ENCODE peak calls at places on chromosome 18, in seven cellular contexts. One of them, this sample, is unnamed.

GRCh38 chr18:78563110-78563509 is 416.5 kb upstream of the SALL3 start:
- DNase-seq in SK-N-SH: no peak
- DNase-seq in K562: no peak
- DNase-seq in GM12878: no peak
- DNase-seq in HepG2: no peak
- DNase-seq in HCT116: no peak
- DNase-seq in H1: no peak
- DNase-seq in this sample: no peak

GRCh38 chr18:2547477-2548087 is 23.7 kb downstream of the METTL4 start:
- DNase-seq in HCT116: peak
- DNase-seq in H1: no peak
- DNase-seq in K562: peak
- DNase-seq in SK-N-SH: peak
- DNase-seq in HepG2: peak
- DNase-seq in GM12878: peak
- DNase-seq in this sample: peak

GRCh38 chr18:2903006-2903405 is 56.2 kb downstream of the EMILIN2 start:
- DNase-seq in HCT116: no peak
- DNase-seq in H1: no peak
- DNase-seq in K562: peak
- DNase-seq in HepG2: no peak
- DNase-seq in SK-N-SH: peak
- DNase-seq in GM12878: no peak
- DNase-seq in this sample: no peak

GRCh38 chr18:7741640-7742039 is 174.5 kb downstream of the PTPRM start:
- DNase-seq in SK-N-SH: no peak
- DNase-seq in HCT116: no peak
- DNase-seq in H1: no peak
- DNase-seq in GM12878: no peak
- DNase-seq in K562: no peak
- DNase-seq in HepG2: no peak
- DNase-seq in this sample: no peak

GRCh38 chr18:36099311-36099710 is 29.8 kb downstream of the SLC39A6 start:
- DNase-seq in SK-N-SH: peak
- DNase-seq in HCT116: no peak
- DNase-seq in K562: no peak
- DNase-seq in GM12878: no peak
- DNase-seq in H1: no peak
- DNase-seq in HepG2: no peak
- DNase-seq in this sample: no peak

GRCh38 chr18:11994708-11995444 is 13.6 kb downstream of the IMPA2 start:
- DNase-seq in SK-N-SH: no peak
- DNase-seq in GM12878: no peak
- DNase-seq in K562: no peak
- DNase-seq in HCT116: no peak
- DNase-seq in HepG2: peak
- DNase-seq in H1: no peak
- DNase-seq in this sample: no peak

GRCh38 chr18:36127866-36128845 is 984 bp downstream of the SLC39A6 start:
- DNase-seq in GM12878: no peak
- DNase-seq in HCT116: no peak
- DNase-seq in H1: no peak
- DNase-seq in HepG2: peak
- DNase-seq in K562: peak
- DNase-seq in SK-N-SH: peak
- DNase-seq in this sample: peak

GRCh38 chr18:31261792-31262582 is 56.0 kb upstream of the DSG1 start:
- DNase-seq in H1: no peak
- DNase-seq in SK-N-SH: no peak
- DNase-seq in K562: no peak
- DNase-seq in HCT116: no peak
- DNase-seq in HepG2: peak
- DNase-seq in GM12878: no peak
- DNase-seq in this sample: no peak

GRCh38 chr18:6120820-6121279 is 225.5 kb upstream of the TMEM200C start:
- DNase-seq in HCT116: no peak
- DNase-seq in H1: no peak
- DNase-seq in HepG2: no peak
- DNase-seq in GM12878: no peak
- DNase-seq in SK-N-SH: no peak
- DNase-seq in K562: no peak
- DNase-seq in this sample: no peak

GRCh38 chr18:75208055-75208835 is 694 bp downstream of the PTGR3 start:
- DNase-seq in HepG2: peak
- DNase-seq in GM12878: no peak
- DNase-seq in K562: peak
- DNase-seq in HCT116: no peak
- DNase-seq in SK-N-SH: peak
- DNase-seq in H1: no peak
- DNase-seq in this sample: peak

GRCh38 chr18:22048221-22048620 is 121.2 kb upstream of the GATA6 start:
- DNase-seq in GM12878: no peak
- DNase-seq in HCT116: no peak
- DNase-seq in K562: no peak
- DNase-seq in HepG2: no peak
- DNase-seq in H1: no peak
- DNase-seq in SK-N-SH: no peak
- DNase-seq in this sample: no peak

GRCh38 chr18:58532298-58532697 is 96.6 kb downstream of the ALPK2 start:
- DNase-seq in H1: no peak
- DNase-seq in SK-N-SH: no peak
- DNase-seq in GM12878: no peak
- DNase-seq in HCT116: no peak
- DNase-seq in HepG2: no peak
- DNase-seq in K562: no peak
- DNase-seq in this sample: no peak

GRCh38 chr18:28767201-28767600 is 590.3 kb upstream of the CDH2 start:
- DNase-seq in K562: no peak
- DNase-seq in HepG2: no peak
- DNase-seq in HCT116: no peak
- DNase-seq in GM12878: no peak
- DNase-seq in SK-N-SH: no peak
- DNase-seq in H1: no peak
- DNase-seq in this sample: no peak

DNA sequence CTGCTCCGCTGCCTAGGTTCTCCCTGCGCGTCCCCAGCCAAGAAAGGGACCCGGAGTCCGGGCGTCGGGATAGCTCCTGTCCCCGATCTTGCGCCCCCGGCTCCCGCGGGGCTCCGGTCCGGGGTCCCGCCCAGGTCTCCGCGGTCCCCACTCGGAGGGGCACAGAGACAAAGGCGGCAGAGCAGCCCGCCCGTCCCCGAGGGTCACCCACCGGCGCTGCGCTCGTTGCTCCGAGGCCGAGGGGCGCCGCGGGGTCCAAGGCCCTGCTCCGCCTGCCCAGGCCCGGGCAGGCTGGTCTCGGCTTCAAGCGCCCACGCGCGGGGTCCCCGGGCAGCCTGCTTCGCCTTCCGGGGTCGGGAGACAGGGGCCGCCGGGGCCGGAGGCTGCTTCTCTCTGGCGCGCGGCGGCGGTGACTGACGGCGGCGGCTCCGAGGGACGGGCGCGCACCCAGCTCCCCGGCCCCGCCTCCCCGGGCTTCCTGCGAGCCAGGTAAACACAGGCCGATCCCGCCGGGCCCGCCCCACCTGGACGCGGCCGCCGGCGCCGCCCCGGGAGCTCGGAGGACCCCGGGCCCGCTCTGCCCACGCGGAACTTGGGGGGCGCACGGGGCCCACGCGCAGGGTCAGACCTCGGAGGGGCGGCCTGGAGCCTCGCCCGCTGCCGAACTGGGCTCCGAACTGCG is at the start of gene MBP:
- DNase-seq in SK-N-SH: peak
- DNase-seq in HepG2: no peak
- DNase-seq in HCT116: no peak
- DNase-seq in H1: no peak
- DNase-seq in K562: no peak
- DNase-seq in GM12878: no peak
- DNase-seq in this sample: peak
- TF ChIP-seq JUND in SK-N-SH: no peak
- TF ChIP-seq JUND in HepG2: no peak
- TF ChIP-seq JUND in HCT116: no peak
- TF ChIP-seq JUND in H1: no peak
- TF ChIP-seq JUND in K562: no peak
- TF ChIP-seq JUND in GM12878: no peak
- TF ChIP-seq JUND in this sample: no peak

DNA sequence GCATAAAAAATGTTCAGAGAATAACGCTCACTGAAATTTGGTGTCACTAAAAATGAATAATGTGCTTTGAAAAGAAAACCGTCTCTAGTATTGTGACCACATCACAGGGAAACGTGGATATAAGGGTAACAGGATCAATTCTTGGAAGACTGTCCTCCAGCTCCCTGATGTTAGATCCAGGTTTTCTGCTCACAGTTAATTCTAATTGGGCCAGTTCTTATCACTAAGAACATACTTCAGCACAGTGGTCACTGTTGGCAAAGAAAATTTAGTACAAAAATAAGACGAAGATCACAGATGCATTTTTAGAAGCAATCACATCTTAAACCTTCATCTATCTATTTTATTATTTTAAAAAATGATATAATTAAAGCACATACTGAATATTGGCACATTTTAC is 57.0 kb upstream of the CD226 start:
- DNase-seq in K562: no peak
- DNase-seq in HCT116: no peak
- DNase-seq in GM12878: no peak
- DNase-seq in SK-N-SH: no peak
- DNase-seq in H1: no peak
- DNase-seq in HepG2: no peak
- DNase-seq in this sample: no peak
- TF ChIP-seq JUND in K562: no peak
- TF ChIP-seq JUND in HCT116: no peak
- TF ChIP-seq JUND in GM12878: no peak
- TF ChIP-seq JUND in SK-N-SH: no peak
- TF ChIP-seq JUND in H1: no peak
- TF ChIP-seq JUND in HepG2: no peak
- TF ChIP-seq JUND in this sample: no peak

DNA sequence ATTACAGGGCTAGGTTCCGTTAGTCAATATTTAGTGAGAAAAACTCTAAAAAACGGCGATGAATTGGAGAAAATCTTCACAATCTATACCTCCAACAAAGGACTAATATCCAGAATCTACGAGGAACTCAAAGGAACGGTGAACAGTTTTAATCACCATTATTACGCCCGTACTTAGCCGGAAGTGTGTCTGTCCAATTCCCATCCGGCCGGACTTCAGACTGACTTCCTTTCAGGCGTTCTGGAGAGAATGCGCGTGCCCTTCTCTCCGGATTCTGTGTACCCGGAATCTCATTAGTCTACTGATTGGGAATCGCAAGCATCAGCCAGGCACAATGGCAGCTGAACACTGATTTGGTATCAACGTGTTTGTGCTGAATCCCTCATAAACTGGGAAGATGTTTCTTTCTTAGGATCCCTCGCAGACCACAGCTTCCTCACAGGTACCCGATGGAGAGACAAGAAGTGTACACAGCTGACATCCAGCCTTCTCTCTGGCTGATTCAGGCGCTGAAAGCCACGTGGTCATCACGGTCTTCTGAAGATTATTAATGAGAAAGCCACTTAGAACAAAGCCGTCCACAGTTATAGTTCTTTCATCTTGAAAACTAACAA is 239.9 kb downstream of the ZNF516 start:
- DNase-seq in HepG2: no peak
- DNase-seq in H1: no peak
- DNase-seq in HCT116: peak
- DNase-seq in GM12878: no peak
- DNase-seq in K562: peak
- DNase-seq in SK-N-SH: no peak
- DNase-seq in this sample: peak
- TF ChIP-seq JUND in HepG2: no peak
- TF ChIP-seq JUND in H1: no peak
- TF ChIP-seq JUND in HCT116: no peak
- TF ChIP-seq JUND in GM12878: no peak
- TF ChIP-seq JUND in K562: no peak
- TF ChIP-seq JUND in SK-N-SH: no peak
- TF ChIP-seq JUND in this sample: no peak

DNA sequence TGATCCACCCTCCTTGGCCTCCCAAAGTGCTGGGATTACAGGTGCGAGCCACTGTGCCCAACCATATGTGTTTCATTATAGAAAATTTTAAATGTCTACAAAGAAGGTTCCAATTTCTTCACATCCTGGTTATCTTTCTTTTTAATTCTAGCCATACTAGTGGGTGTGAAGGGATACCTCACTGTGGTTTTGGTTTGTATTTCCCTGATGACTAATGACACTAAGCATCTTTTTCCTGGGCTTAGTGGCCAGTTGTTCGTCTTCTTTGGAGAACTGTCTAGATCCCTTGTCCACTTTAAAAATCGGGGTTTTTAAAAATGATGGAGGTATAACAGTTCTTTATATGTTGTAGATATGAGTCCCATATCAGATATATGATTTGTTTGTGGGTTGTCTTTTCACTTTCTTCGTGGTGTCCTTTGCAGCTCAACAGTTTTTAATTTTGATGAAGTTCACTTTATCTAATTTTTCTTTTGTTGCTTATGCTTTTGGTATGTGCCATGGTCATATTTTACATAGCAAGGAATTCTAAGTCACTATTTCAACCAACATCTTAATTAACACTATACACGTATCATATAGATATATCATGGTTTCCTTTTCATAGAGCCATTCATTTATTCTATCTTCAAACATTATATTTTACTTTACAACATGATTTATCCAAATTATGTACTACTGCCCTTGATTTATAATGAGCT is 135.0 kb upstream of the RIOK3 start:
- DNase-seq in H1: no peak
- DNase-seq in SK-N-SH: no peak
- DNase-seq in GM12878: no peak
- DNase-seq in K562: no peak
- DNase-seq in HCT116: no peak
- DNase-seq in HepG2: no peak
- DNase-seq in this sample: no peak
- TF ChIP-seq JUND in H1: no peak
- TF ChIP-seq JUND in SK-N-SH: peak
- TF ChIP-seq JUND in GM12878: no peak
- TF ChIP-seq JUND in K562: no peak
- TF ChIP-seq JUND in HCT116: no peak
- TF ChIP-seq JUND in HepG2: no peak
- TF ChIP-seq JUND in this sample: no peak

This sample was measured in T47D.